ENCODE peak calls at places on chromosomes 6 and 20, in six cellular contexts. R, F, U, W, V and M are unnamed samples.

GRCh38 chr6:163738725-163739124 is 324.2 kb downstream of the QKI start:
- DNase-seq in R (peak; percentile 55), F (peak; percentile 15), U (no peak), W (peak; percentile 7), V (no peak), M (no peak)

GRCh38 chr6:39319621-39320369 is 2.7 kb downstream of the KCNK16 start:
- DNase-seq in R (no peak), F (no peak), U (no peak), W (no peak), V (no peak), M (no peak)

GRCh38 chr6:157245486-157245885 is 77.8 kb downstream of the TMEM242 start:
- DNase-seq in R (no peak), F (peak; percentile 32), U (no peak), W (no peak), V (no peak), M (no peak)

GRCh38 chr20:34927736-34928135 is 27.9 kb downstream of the GSS start:
- DNase-seq in R (peak; percentile 23), F (peak; percentile 73), U (no peak), W (no peak), V (no peak), M (no peak)

GRCh38 chr6:106702046-106702445 is 72.7 kb downstream of the QRSL1 start:
- DNase-seq in R (no peak), F (no peak), U (no peak), W (no peak), V (no peak), M (no peak)

GRCh38 chr20:38842558-38842981 is 37.1 kb downstream of the PPP1R16B start:
- DNase-seq in R (no peak), F (no peak), U (no peak), W (peak; percentile 96), V (no peak), M (no peak)

GRCh38 chr6:15207923-15208322 is 37.9 kb upstream of the JARID2 start:
- DNase-seq in R (peak; percentile 50), F (peak; percentile 70), U (no peak), W (no peak), V (no peak), M (no peak)

GRCh38 chr6:80638222-80639055 is 532.0 kb downstream of the BCKDHB start:
- DNase-seq in R (peak; percentile 99), F (peak; percentile 93), U (peak; percentile 26), W (peak; percentile 84), V (no peak), M (peak; percentile 14)

GRCh38 chr6:96124778-96125177 is 109.0 kb downstream of the FUT9 start:
- DNase-seq in R (no peak), F (no peak), U (no peak), W (no peak), V (no peak), M (no peak)

GRCh38 chr6:113829702-113830058 is 27.5 kb upstream of the MARCKS start:
- DNase-seq in R (peak; percentile 51), F (peak; percentile 33), U (no peak), W (no peak), V (no peak), M (no peak)

GRCh38 chr20:39986231-39986904 is 702.7 kb downstream of the MAFB start:
- DNase-seq in R (peak; percentile 28), F (peak; percentile 74), U (peak; percentile 64), W (peak; percentile 15), V (no peak), M (peak; percentile 55)

GRCh38 chr6:3349388-3350251 is 90.9 kb downstream of the PSMG4 start:
- DNase-seq in R (no peak), F (peak; percentile 19), U (no peak), W (no peak), V (no peak), M (no peak)

GRCh38 chr6:26268659-26269402 is 96.2 kb upstream of the BTN3A2 start:
- DNase-seq in R (peak; percentile 65), F (peak; percentile 44), U (no peak), W (no peak), V (no peak), M (no peak)

GRCh38 chr20:61882716-61883615 is 182.7 kb downstream of the TAF4 start:
- DNase-seq in R (no peak), F (no peak), U (no peak), W (no peak), V (no peak), M (no peak)

GRCh38 chr6:15160812-15161211 is 85.1 kb upstream of the JARID2 start:
- DNase-seq in R (no peak), F (peak; percentile 50), U (no peak), W (no peak), V (no peak), M (no peak)

GRCh38 chr6:144384427-144384826 is 99.3 kb downstream of the UTRN start:
- DNase-seq in R (no peak), F (no peak), U (no peak), W (no peak), V (no peak), M (no peak)

GRCh38 chr6:6709106-6709505 is 120.6 kb downstream of the LY86 start:
- DNase-seq in R (no peak), F (no peak), U (no peak), W (no peak), V (no peak), M (no peak)

GRCh38 chr6:65501045-65501444 is 206.0 kb downstream of the EYS start:
- DNase-seq in R (no peak), F (no peak), U (no peak), W (no peak), V (no peak), M (no peak)

DNA sequence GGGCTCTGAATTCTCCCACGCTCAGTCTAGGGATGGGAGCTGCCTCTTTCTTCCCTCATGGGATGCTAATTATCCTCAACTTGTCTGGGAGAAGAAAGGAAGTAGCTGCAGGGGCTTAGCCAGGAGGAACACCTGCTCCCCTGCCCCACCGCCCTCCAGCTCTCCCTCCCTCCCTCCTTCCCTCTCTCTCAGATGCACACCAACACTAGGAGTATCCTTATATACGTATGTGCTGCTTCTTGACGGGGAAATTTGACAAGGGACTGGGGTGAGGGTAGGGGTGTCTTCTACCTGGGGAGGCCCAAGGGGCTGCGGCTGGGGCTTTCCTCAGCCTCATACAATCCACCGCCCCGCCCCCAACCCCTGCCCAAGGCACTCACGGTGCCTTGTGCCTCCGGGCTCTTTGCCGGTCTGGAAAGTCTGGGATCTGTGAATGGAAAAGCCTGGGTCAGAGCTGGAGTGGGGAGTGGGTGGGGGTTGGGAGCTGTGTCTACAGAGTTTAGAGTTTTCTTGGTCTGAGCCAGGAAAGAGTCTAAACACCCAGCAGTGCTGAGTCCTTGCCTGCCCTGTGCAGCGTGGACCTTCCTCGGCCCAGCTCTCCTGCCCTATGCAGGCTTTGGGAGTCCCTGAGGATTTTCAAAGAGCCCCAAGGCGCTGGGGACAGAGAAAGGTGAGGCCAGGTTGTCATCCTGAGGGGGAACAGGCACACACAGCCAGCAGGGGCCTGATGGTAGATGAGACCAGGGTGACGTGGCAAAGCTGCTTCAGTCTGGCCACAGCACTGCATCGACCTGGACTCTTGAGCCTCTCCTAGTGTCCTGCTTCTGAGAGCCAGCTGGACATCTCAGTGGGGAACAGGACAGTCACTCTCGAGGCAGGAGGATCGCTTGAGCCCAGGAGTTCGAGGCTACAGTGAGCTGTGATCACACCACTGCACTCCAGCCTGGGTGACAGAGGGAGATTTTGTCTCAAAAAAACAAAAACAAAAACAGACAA is 29.3 kb upstream of the EMILIN3 start:
- DNase-seq in R (peak; percentile 10), F (peak; percentile 23), U (no peak), W (no peak), V (no peak), M (peak; percentile 44)
- H3K27ac ChIP-seq in R (no peak overlapping the region), F (no peak overlapping the region), U (peak overlapping the region; percentile 22), W (no peak overlapping the region), V (peak overlapping the region; percentile 65), M (peak overlapping the region; percentile 24)

GRCh38 chr6:111806561-111807497 is 66.4 kb downstream of the FYN start:
- DNase-seq in R (no peak), F (no peak), U (no peak), W (no peak), V (no peak), M (no peak)

GRCh38 chr6:111812080-111813038 is 60.9 kb downstream of the FYN start:
- DNase-seq in R (no peak), F (peak; percentile 63), U (no peak), W (no peak), V (no peak), M (no peak)

GRCh38 chr6:111808493-111808892 is 64.8 kb downstream of the FYN start:
- DNase-seq in R (no peak), F (no peak), U (no peak), W (no peak), V (no peak), M (no peak)

GRCh38 chr6:111810321-111811235 is 62.7 kb downstream of the FYN start:
- DNase-seq in R (no peak), F (no peak), U (no peak), W (no peak), V (no peak), M (no peak)

DNA sequence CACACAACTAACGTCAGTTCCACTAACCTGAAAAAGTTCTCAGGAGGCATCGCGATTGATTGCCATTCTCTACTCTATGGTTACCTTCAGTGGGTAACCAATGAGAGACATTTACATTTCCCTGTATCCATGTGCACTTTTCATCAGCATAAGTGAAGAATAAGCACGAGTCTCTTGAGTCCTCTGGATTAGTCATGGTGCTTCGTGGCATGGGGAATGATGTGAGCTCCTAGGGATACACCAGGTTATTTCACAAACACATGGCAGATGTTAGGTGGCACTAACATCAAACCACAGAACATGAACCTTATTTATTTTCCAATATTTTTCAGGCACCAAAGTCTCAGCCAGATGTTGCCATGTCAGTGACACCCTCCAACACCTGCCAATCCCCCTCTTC is 64.0 kb downstream of the FYN start:
- DNase-seq in R (peak; percentile 51), F (peak; percentile 64), U (no peak), W (no peak), V (no peak), M (no peak)
- H3K4me1 ChIP-seq in R (peaks cover 25% of the 10 kb centered on the region), F (peaks cover 58% of the 10 kb centered on the region), U (peaks cover 77% of the 10 kb centered on the region), W (peaks cover 7% of the 10 kb centered on the region), V (peaks cover 20% of the 10 kb centered on the region), M (peaks cover 20% of the 10 kb centered on the region)

DNA sequence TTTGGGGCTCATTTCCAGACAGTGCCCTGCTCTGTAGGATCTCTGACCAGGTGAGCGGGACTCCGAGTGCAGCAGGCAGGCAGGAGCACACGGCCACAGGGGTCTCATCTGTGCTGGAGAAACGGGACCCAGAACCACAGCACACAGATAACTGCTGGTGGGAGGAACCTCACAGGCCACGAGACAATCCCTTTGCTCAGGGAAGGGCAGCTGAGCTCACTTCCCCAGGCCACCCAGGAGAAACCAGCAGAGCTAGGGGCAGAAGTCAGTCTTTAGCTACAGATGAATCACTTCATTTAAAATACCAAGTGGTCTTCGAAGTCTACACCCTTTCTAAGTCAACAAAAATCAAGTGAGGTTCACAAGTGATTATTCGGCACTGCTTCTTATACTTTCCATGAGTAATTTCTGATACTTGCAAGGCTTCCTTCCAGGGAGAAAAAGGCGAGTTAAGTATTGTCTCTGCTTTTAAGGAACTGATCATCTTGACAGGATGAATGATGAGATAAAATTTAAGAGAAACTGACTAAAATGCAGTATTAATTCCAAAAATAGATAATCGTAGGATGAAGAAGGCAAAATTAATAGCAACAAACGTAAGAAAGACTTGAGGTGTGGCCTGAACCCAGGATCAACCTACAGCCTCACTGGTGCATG is 233.5 kb downstream of the TTLL2 start:
- DNase-seq in R (no peak), F (no peak), U (no peak), W (no peak), V (no peak), M (no peak)
- H3K27ac ChIP-seq in R (no peak overlapping the region), F (no peak overlapping the region), U (peak overlapping the region; percentile 47), W (no peak overlapping the region), V (no peak overlapping the region), M (no peak overlapping the region)

DNA sequence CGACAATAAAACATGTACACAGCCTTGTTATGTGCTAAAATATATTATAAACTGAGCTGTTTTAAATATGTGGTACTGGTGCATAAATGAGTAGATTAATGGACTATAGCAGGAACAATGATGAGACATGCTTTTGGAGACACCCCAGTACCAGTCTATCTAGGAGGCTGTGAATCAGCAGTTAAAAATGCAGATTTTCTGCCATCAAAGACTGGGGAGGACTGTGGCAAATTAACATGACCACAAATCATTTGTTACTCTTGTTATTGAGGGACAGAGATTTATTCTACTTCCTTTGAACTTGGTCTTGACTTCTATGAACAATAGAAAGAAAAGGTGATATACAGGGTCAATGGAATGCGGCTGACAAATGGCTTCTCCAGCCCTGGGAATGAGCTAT is 551.7 kb upstream of the GJE1 start:
- DNase-seq in R (peak; percentile 36), F (peak; percentile 63), U (no peak), W (no peak), V (no peak), M (no peak)
- H3K4me1 ChIP-seq in R (peaks cover 3% of the 10 kb centered on the region), F (peaks cover 20% of the 10 kb centered on the region), U (no peaks in the 10 kb centered on the region), W (no peaks in the 10 kb centered on the region), V (no peaks in the 10 kb centered on the region), M (no peaks in the 10 kb centered on the region)